ENCODE peak calls at places on chromosome 20, in eight cellular contexts. One of them, this sample, is unnamed. For H3K9me3, the result is how much of the 10 kb centered on the place peaks cover.

GRCh38 chr20:4439461-4439860 is 282.2 kb upstream of the PRND start:
- DNase-seq in stomach: no peak
- DNase-seq in right cardiac atrium: no peak
- DNase-seq in tibial artery: no peak
- DNase-seq in adipocyte: no peak
- DNase-seq in GM23248: no peak
- DNase-seq in mammary epithelial cell: no peak
- DNase-seq in lower lobe of right lung: no peak
- DNase-seq in this sample: no peak

GRCh38 chr20:7916648-7917047 is 23.6 kb downstream of the HAO1 start:
- DNase-seq in right cardiac atrium: no peak
- DNase-seq in adipocyte: no peak
- DNase-seq in mammary epithelial cell: no peak
- DNase-seq in lower lobe of right lung: no peak
- DNase-seq in tibial artery: no peak
- DNase-seq in stomach: no peak
- DNase-seq in GM23248: no peak
- DNase-seq in this sample: no peak

GRCh38 chr20:34581341-34582189 is 23.0 kb downstream of the MAP1LC3A start:
- DNase-seq in lower lobe of right lung: no peak
- DNase-seq in tibial artery: peak
- DNase-seq in GM23248: peak
- DNase-seq in stomach: no peak
- DNase-seq in mammary epithelial cell: no peak
- DNase-seq in adipocyte: peak
- DNase-seq in right cardiac atrium: peak
- DNase-seq in this sample: no peak

GRCh38 chr20:24559114-24559513 is 89.7 kb downstream of the SYNDIG1 start:
- DNase-seq in lower lobe of right lung: no peak
- DNase-seq in tibial artery: no peak
- DNase-seq in adipocyte: no peak
- DNase-seq in GM23248: no peak
- DNase-seq in mammary epithelial cell: no peak
- DNase-seq in stomach: no peak
- DNase-seq in right cardiac atrium: no peak
- DNase-seq in this sample: no peak

GRCh38 chr20:44180814-44181213 is 6.2 kb downstream of the JPH2 start:
- DNase-seq in right cardiac atrium: peak
- DNase-seq in tibial artery: peak
- DNase-seq in lower lobe of right lung: no peak
- DNase-seq in GM23248: peak
- DNase-seq in mammary epithelial cell: no peak
- DNase-seq in stomach: no peak
- DNase-seq in adipocyte: peak
- DNase-seq in this sample: no peak

GRCh38 chr20:24989162-24989561 is 3.4 kb downstream of the APMAP start:
- DNase-seq in GM23248: no peak
- DNase-seq in tibial artery: no peak
- DNase-seq in right cardiac atrium: no peak
- DNase-seq in lower lobe of right lung: no peak
- DNase-seq in stomach: peak
- DNase-seq in adipocyte: no peak
- DNase-seq in mammary epithelial cell: no peak
- DNase-seq in this sample: no peak

GRCh38 chr20:36941403-36941835 is 10.1 kb downstream of the SAMHD1 start:
- DNase-seq in lower lobe of right lung: no peak
- DNase-seq in stomach: no peak
- DNase-seq in tibial artery: no peak
- DNase-seq in mammary epithelial cell: no peak
- DNase-seq in adipocyte: peak
- DNase-seq in right cardiac atrium: no peak
- DNase-seq in GM23248: peak
- DNase-seq in this sample: peak

GRCh38 chr20:56322661-56323060 is 36.1 kb upstream of the FAM210B start:
- DNase-seq in stomach: no peak
- DNase-seq in mammary epithelial cell: no peak
- DNase-seq in right cardiac atrium: no peak
- DNase-seq in tibial artery: no peak
- DNase-seq in adipocyte: peak
- DNase-seq in lower lobe of right lung: no peak
- DNase-seq in GM23248: peak
- DNase-seq in this sample: no peak

GRCh38 chr20:46984391-46984790 is 89.7 kb downstream of the EYA2 start:
- DNase-seq in adipocyte: peak
- DNase-seq in stomach: peak
- DNase-seq in mammary epithelial cell: no peak
- DNase-seq in lower lobe of right lung: no peak
- DNase-seq in GM23248: peak
- DNase-seq in right cardiac atrium: no peak
- DNase-seq in tibial artery: no peak
- DNase-seq in this sample: no peak

GRCh38 chr20:58449703-58450138 is 60.7 kb downstream of the VAPB start:
- DNase-seq in right cardiac atrium: no peak
- DNase-seq in lower lobe of right lung: no peak
- DNase-seq in tibial artery: no peak
- DNase-seq in GM23248: no peak
- DNase-seq in stomach: no peak
- DNase-seq in adipocyte: no peak
- DNase-seq in mammary epithelial cell: no peak
- DNase-seq in this sample: peak

GRCh38 chr20:38548356-38549083 is 32.5 kb upstream of the ADIG start:
- DNase-seq in right cardiac atrium: no peak
- DNase-seq in lower lobe of right lung: no peak
- DNase-seq in tibial artery: no peak
- DNase-seq in stomach: no peak
- DNase-seq in adipocyte: no peak
- DNase-seq in GM23248: no peak
- DNase-seq in mammary epithelial cell: no peak
- DNase-seq in this sample: no peak

GRCh38 chr20:48162621-48163020 is 377.3 kb upstream of the SULF2 start:
- DNase-seq in lower lobe of right lung: no peak
- DNase-seq in mammary epithelial cell: no peak
- DNase-seq in tibial artery: no peak
- DNase-seq in adipocyte: no peak
- DNase-seq in right cardiac atrium: no peak
- DNase-seq in GM23248: no peak
- DNase-seq in stomach: no peak
- DNase-seq in this sample: no peak

GRCh38 chr20:37390891-37391525 is 45.1 kb downstream of the SRC start:
- DNase-seq in adipocyte: no peak
- DNase-seq in lower lobe of right lung: peak
- DNase-seq in stomach: no peak
- DNase-seq in tibial artery: peak
- DNase-seq in GM23248: no peak
- DNase-seq in mammary epithelial cell: no peak
- DNase-seq in right cardiac atrium: no peak
- DNase-seq in this sample: peak

GRCh38 chr20:25622450-25623224 is 1.2 kb downstream of the NANP start:
- DNase-seq in mammary epithelial cell: peak
- DNase-seq in right cardiac atrium: no peak
- DNase-seq in adipocyte: no peak
- DNase-seq in tibial artery: no peak
- DNase-seq in GM23248: peak
- DNase-seq in stomach: no peak
- DNase-seq in lower lobe of right lung: no peak
- DNase-seq in this sample: no peak

GRCh38 chr20:3767434-3768341 is at the start of gene ADISSP:
- DNase-seq in tibial artery: peak
- DNase-seq in mammary epithelial cell: peak
- DNase-seq in lower lobe of right lung: peak
- DNase-seq in right cardiac atrium: peak
- DNase-seq in stomach: peak
- DNase-seq in GM23248: peak
- DNase-seq in adipocyte: peak
- DNase-seq in this sample: peak

GRCh38 chr20:33569290-33570094 is 79.6 kb downstream of the CBFA2T2 start:
- DNase-seq in stomach: no peak
- DNase-seq in lower lobe of right lung: no peak
- DNase-seq in adipocyte: no peak
- DNase-seq in tibial artery: no peak
- DNase-seq in mammary epithelial cell: peak
- DNase-seq in GM23248: no peak
- DNase-seq in right cardiac atrium: no peak
- DNase-seq in this sample: no peak

GRCh38 chr20:16475225-16475624 is 98.0 kb downstream of the KIF16B start:
- DNase-seq in mammary epithelial cell: no peak
- DNase-seq in right cardiac atrium: no peak
- DNase-seq in stomach: no peak
- DNase-seq in GM23248: peak
- DNase-seq in tibial artery: no peak
- DNase-seq in adipocyte: peak
- DNase-seq in lower lobe of right lung: no peak
- DNase-seq in this sample: no peak

GRCh38 chr20:43842126-43843020 is 72.3 kb upstream of the TOX2 start:
- DNase-seq in mammary epithelial cell: no peak
- DNase-seq in right cardiac atrium: no peak
- DNase-seq in stomach: no peak
- DNase-seq in tibial artery: no peak
- DNase-seq in GM23248: no peak
- DNase-seq in lower lobe of right lung: no peak
- DNase-seq in adipocyte: no peak
- DNase-seq in this sample: no peak

GRCh38 chr20:64277571-64278318 is 22.2 kb downstream of the PCMTD2 start:
- DNase-seq in mammary epithelial cell: no peak
- DNase-seq in stomach: no peak
- DNase-seq in tibial artery: no peak
- DNase-seq in right cardiac atrium: no peak
- DNase-seq in adipocyte: no peak
- DNase-seq in GM23248: no peak
- DNase-seq in lower lobe of right lung: no peak
- DNase-seq in this sample: no peak

GRCh38 chr20:57061058-57061900 is 205.2 kb downstream of the BMP7 start:
- DNase-seq in lower lobe of right lung: no peak
- DNase-seq in adipocyte: peak
- DNase-seq in tibial artery: no peak
- DNase-seq in right cardiac atrium: no peak
- DNase-seq in stomach: no peak
- DNase-seq in mammary epithelial cell: peak
- DNase-seq in GM23248: peak
- DNase-seq in this sample: peak

GRCh38 chr20:64242003-64242796 is 13.3 kb upstream of the PCMTD2 start:
- DNase-seq in stomach: peak
- DNase-seq in adipocyte: no peak
- DNase-seq in mammary epithelial cell: no peak
- DNase-seq in right cardiac atrium: no peak
- DNase-seq in tibial artery: no peak
- DNase-seq in lower lobe of right lung: peak
- DNase-seq in GM23248: no peak
- DNase-seq in this sample: no peak

GRCh38 chr20:20547221-20547875 is 165.1 kb downstream of the RALGAPA2 start:
- DNase-seq in lower lobe of right lung: no peak
- DNase-seq in mammary epithelial cell: peak
- DNase-seq in tibial artery: no peak
- DNase-seq in adipocyte: no peak
- DNase-seq in GM23248: peak
- DNase-seq in stomach: no peak
- DNase-seq in right cardiac atrium: no peak
- DNase-seq in this sample: no peak

GRCh38 chr20:62577447-62577846 is 64.9 kb upstream of the SLCO4A1 start:
- DNase-seq in right cardiac atrium: no peak
- DNase-seq in mammary epithelial cell: no peak
- DNase-seq in tibial artery: no peak
- DNase-seq in GM23248: no peak
- DNase-seq in stomach: peak
- DNase-seq in lower lobe of right lung: no peak
- DNase-seq in adipocyte: no peak
- DNase-seq in this sample: no peak

DNA sequence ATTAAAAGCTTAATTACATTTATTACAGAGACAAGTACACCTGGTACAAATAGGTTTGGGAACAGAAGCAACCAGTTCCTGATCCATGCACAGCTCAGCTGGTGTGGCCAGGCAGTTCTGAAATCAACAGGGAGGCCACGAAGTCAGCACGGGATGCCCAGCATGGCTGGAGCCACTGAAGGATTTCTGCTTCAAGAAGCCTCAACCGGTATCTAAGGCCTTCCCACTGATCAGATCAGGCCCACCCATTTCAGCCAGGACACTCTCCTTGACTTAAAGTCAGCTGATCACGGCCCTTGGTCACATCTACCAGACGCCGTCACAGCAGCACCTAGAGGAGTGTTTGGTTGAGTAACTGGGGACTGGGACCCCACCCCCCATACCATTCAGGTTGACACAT is 109.6 kb downstream of the SYCP2 start:
- DNase-seq in tibial artery: no peak
- DNase-seq in adipocyte: no peak
- DNase-seq in lower lobe of right lung: no peak
- DNase-seq in stomach: no peak
- DNase-seq in mammary epithelial cell: no peak
- DNase-seq in GM23248: no peak
- DNase-seq in right cardiac atrium: no peak
- DNase-seq in this sample: no peak
- H3K9me3 ChIP-seq in tibial artery: under half
- H3K9me3 ChIP-seq in adipocyte: under half
- H3K9me3 ChIP-seq in lower lobe of right lung: under half
- H3K9me3 ChIP-seq in stomach: under half
- H3K9me3 ChIP-seq in mammary epithelial cell: under half
- H3K9me3 ChIP-seq in GM23248: under half
- H3K9me3 ChIP-seq in right cardiac atrium: under half
- H3K9me3 ChIP-seq in this sample: under half

GRCh38 chr20:60354181-60354580 is 396.0 kb downstream of the CDH26 start:
- DNase-seq in right cardiac atrium: no peak
- DNase-seq in GM23248: no peak
- DNase-seq in mammary epithelial cell: no peak
- DNase-seq in tibial artery: no peak
- DNase-seq in stomach: no peak
- DNase-seq in lower lobe of right lung: no peak
- DNase-seq in adipocyte: no peak
- DNase-seq in this sample: no peak
- H3K9me3 ChIP-seq in right cardiac atrium: under half
- H3K9me3 ChIP-seq in GM23248: under half
- H3K9me3 ChIP-seq in mammary epithelial cell: under half
- H3K9me3 ChIP-seq in tibial artery: under half
- H3K9me3 ChIP-seq in stomach: under half
- H3K9me3 ChIP-seq in lower lobe of right lung: under half
- H3K9me3 ChIP-seq in adipocyte: under half
- H3K9me3 ChIP-seq in this sample: under half

DNA sequence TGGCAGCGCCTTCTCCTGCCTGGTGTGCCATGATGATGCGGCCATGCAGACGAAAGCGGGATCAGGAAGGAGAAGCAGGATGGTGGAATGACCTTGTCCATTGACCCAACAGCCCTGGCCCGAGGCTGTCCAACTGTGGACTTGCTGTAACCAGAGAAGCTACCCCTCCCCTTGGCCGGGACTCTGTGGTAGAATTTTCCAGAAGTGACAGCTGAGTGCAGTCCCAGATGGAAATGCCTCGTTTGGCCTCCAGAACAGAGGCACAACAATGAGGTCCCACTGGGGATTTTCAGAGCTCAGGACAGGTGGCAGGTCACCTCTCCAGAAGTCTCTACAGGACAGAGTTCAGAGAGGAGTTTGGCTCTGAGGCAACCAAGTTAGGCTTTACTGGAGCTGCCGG is 299.2 kb upstream of the CDH4 start:
- DNase-seq in lower lobe of right lung: no peak
- DNase-seq in GM23248: no peak
- DNase-seq in right cardiac atrium: no peak
- DNase-seq in mammary epithelial cell: no peak
- DNase-seq in stomach: no peak
- DNase-seq in adipocyte: no peak
- DNase-seq in tibial artery: no peak
- DNase-seq in this sample: no peak
- H3K9me3 ChIP-seq in lower lobe of right lung: under half
- H3K9me3 ChIP-seq in GM23248: under half
- H3K9me3 ChIP-seq in right cardiac atrium: under half
- H3K9me3 ChIP-seq in mammary epithelial cell: under half
- H3K9me3 ChIP-seq in stomach: under half
- H3K9me3 ChIP-seq in adipocyte: under half
- H3K9me3 ChIP-seq in tibial artery: under half
- H3K9me3 ChIP-seq in this sample: under half

GRCh38 chr20:59703046-59703445 is 98.7 kb downstream of the PHACTR3 start:
- DNase-seq in mammary epithelial cell: no peak
- DNase-seq in adipocyte: no peak
- DNase-seq in lower lobe of right lung: no peak
- DNase-seq in right cardiac atrium: no peak
- DNase-seq in stomach: no peak
- DNase-seq in tibial artery: no peak
- DNase-seq in GM23248: peak
- DNase-seq in this sample: no peak
- H3K9me3 ChIP-seq in mammary epithelial cell: under half
- H3K9me3 ChIP-seq in adipocyte: under half
- H3K9me3 ChIP-seq in lower lobe of right lung: under half
- H3K9me3 ChIP-seq in right cardiac atrium: under half
- H3K9me3 ChIP-seq in stomach: under half
- H3K9me3 ChIP-seq in tibial artery: under half
- H3K9me3 ChIP-seq in GM23248: under half
- H3K9me3 ChIP-seq in this sample: under half

This sample was measured in BE2C.